ENCODE peak calls at places on chromosomes 3 and 15, in ten cellular contexts. One of them, this sample, is unnamed.

GRCh38 chr15:61198722-61199121 is 30.4 kb downstream of the RORA start:
- ATAC-seq in activated naive CD8-positive, alpha-beta T cell treated with anti-CD3 and anti-CD28 coated beads, Interleukin-2, amount 50 U/mL, for 24 hours: no peak
- ATAC-seq in naive thymus-derived CD8-positive, alpha-beta T cell: no peak
- ATAC-seq in activated CD4-positive, alpha-beta T cell treated with anti-CD3 and anti-CD28 coated beads for 36 hours: no peak
- ATAC-seq in lung: no peak
- ATAC-seq in memory B cell: no peak
- ATAC-seq in T-helper 17 cell: no peak
- ATAC-seq in activated T-helper 17 cell treated with anti-CD3 and anti-CD28 coated beads, Interleukin-2, amount 50 U/mL, for 72 hours: no peak
- ATAC-seq in right lobe of liver: no peak
- ATAC-seq in left ventricle myocardium superior: no peak
- ATAC-seq in this sample: no peak

GRCh38 chr3:83843716-83844115 is 1115.1 kb upstream of the CADM2 start:
- ATAC-seq in activated naive CD8-positive, alpha-beta T cell treated with anti-CD3 and anti-CD28 coated beads, Interleukin-2, amount 50 U/mL, for 24 hours: no peak
- ATAC-seq in naive thymus-derived CD8-positive, alpha-beta T cell: no peak
- ATAC-seq in activated CD4-positive, alpha-beta T cell treated with anti-CD3 and anti-CD28 coated beads for 36 hours: no peak
- ATAC-seq in lung: no peak
- ATAC-seq in memory B cell: no peak
- ATAC-seq in T-helper 17 cell: no peak
- ATAC-seq in activated T-helper 17 cell treated with anti-CD3 and anti-CD28 coated beads, Interleukin-2, amount 50 U/mL, for 72 hours: no peak
- ATAC-seq in right lobe of liver: no peak
- ATAC-seq in left ventricle myocardium superior: no peak
- ATAC-seq in this sample: no peak

GRCh38 chr3:127456471-127457093 is 134.0 kb downstream of the TPRA1 start:
- ATAC-seq in activated naive CD8-positive, alpha-beta T cell treated with anti-CD3 and anti-CD28 coated beads, Interleukin-2, amount 50 U/mL, for 24 hours: no peak
- ATAC-seq in naive thymus-derived CD8-positive, alpha-beta T cell: no peak
- ATAC-seq in activated CD4-positive, alpha-beta T cell treated with anti-CD3 and anti-CD28 coated beads for 36 hours: peak; percentile 17
- ATAC-seq in lung: peak; percentile 50
- ATAC-seq in memory B cell: no peak
- ATAC-seq in T-helper 17 cell: no peak
- ATAC-seq in activated T-helper 17 cell treated with anti-CD3 and anti-CD28 coated beads, Interleukin-2, amount 50 U/mL, for 72 hours: no peak
- ATAC-seq in right lobe of liver: peak; percentile 15
- ATAC-seq in left ventricle myocardium superior: no peak
- ATAC-seq in this sample: peak; percentile 65

GRCh38 chr3:158846803-158847465 is 45.1 kb downstream of the MFSD1 start:
- ATAC-seq in activated naive CD8-positive, alpha-beta T cell treated with anti-CD3 and anti-CD28 coated beads, Interleukin-2, amount 50 U/mL, for 24 hours: peak; percentile 44
- ATAC-seq in naive thymus-derived CD8-positive, alpha-beta T cell: no peak
- ATAC-seq in activated CD4-positive, alpha-beta T cell treated with anti-CD3 and anti-CD28 coated beads for 36 hours: peak; percentile 84
- ATAC-seq in lung: no peak
- ATAC-seq in memory B cell: no peak
- ATAC-seq in T-helper 17 cell: no peak
- ATAC-seq in activated T-helper 17 cell treated with anti-CD3 and anti-CD28 coated beads, Interleukin-2, amount 50 U/mL, for 72 hours: peak; percentile 6
- ATAC-seq in right lobe of liver: peak; percentile 63
- ATAC-seq in left ventricle myocardium superior: no peak
- ATAC-seq in this sample: no peak

GRCh38 chr15:69289312-69290146 is 9.2 kb upstream of the PAQR5 start:
- ATAC-seq in activated naive CD8-positive, alpha-beta T cell treated with anti-CD3 and anti-CD28 coated beads, Interleukin-2, amount 50 U/mL, for 24 hours: no peak
- ATAC-seq in naive thymus-derived CD8-positive, alpha-beta T cell: no peak
- ATAC-seq in activated CD4-positive, alpha-beta T cell treated with anti-CD3 and anti-CD28 coated beads for 36 hours: no peak
- ATAC-seq in lung: peak; percentile 36
- ATAC-seq in memory B cell: no peak
- ATAC-seq in T-helper 17 cell: no peak
- ATAC-seq in activated T-helper 17 cell treated with anti-CD3 and anti-CD28 coated beads, Interleukin-2, amount 50 U/mL, for 72 hours: no peak
- ATAC-seq in right lobe of liver: peak; percentile 24
- ATAC-seq in left ventricle myocardium superior: no peak
- ATAC-seq in this sample: no peak

GRCh38 chr15:82855286-82856092 is 46.1 kb downstream of the WHAMM start:
- ATAC-seq in activated naive CD8-positive, alpha-beta T cell treated with anti-CD3 and anti-CD28 coated beads, Interleukin-2, amount 50 U/mL, for 24 hours: no peak
- ATAC-seq in naive thymus-derived CD8-positive, alpha-beta T cell: no peak
- ATAC-seq in activated CD4-positive, alpha-beta T cell treated with anti-CD3 and anti-CD28 coated beads for 36 hours: no peak
- ATAC-seq in lung: no peak
- ATAC-seq in memory B cell: no peak
- ATAC-seq in T-helper 17 cell: no peak
- ATAC-seq in activated T-helper 17 cell treated with anti-CD3 and anti-CD28 coated beads, Interleukin-2, amount 50 U/mL, for 72 hours: no peak
- ATAC-seq in right lobe of liver: peak; percentile 29
- ATAC-seq in left ventricle myocardium superior: no peak
- ATAC-seq in this sample: no peak

GRCh38 chr3:36681867-36682266 is 82.5 kb downstream of the DCLK3 start:
- ATAC-seq in activated naive CD8-positive, alpha-beta T cell treated with anti-CD3 and anti-CD28 coated beads, Interleukin-2, amount 50 U/mL, for 24 hours: no peak
- ATAC-seq in naive thymus-derived CD8-positive, alpha-beta T cell: no peak
- ATAC-seq in activated CD4-positive, alpha-beta T cell treated with anti-CD3 and anti-CD28 coated beads for 36 hours: no peak
- ATAC-seq in lung: no peak
- ATAC-seq in memory B cell: peak; percentile 39
- ATAC-seq in T-helper 17 cell: no peak
- ATAC-seq in activated T-helper 17 cell treated with anti-CD3 and anti-CD28 coated beads, Interleukin-2, amount 50 U/mL, for 72 hours: no peak
- ATAC-seq in right lobe of liver: no peak
- ATAC-seq in left ventricle myocardium superior: no peak
- ATAC-seq in this sample: no peak

GRCh38 chr3:133730993-133731392 is 15.2 kb upstream of the TF start:
- ATAC-seq in activated naive CD8-positive, alpha-beta T cell treated with anti-CD3 and anti-CD28 coated beads, Interleukin-2, amount 50 U/mL, for 24 hours: no peak
- ATAC-seq in naive thymus-derived CD8-positive, alpha-beta T cell: no peak
- ATAC-seq in activated CD4-positive, alpha-beta T cell treated with anti-CD3 and anti-CD28 coated beads for 36 hours: no peak
- ATAC-seq in lung: no peak
- ATAC-seq in memory B cell: no peak
- ATAC-seq in T-helper 17 cell: no peak
- ATAC-seq in activated T-helper 17 cell treated with anti-CD3 and anti-CD28 coated beads, Interleukin-2, amount 50 U/mL, for 72 hours: no peak
- ATAC-seq in right lobe of liver: peak; percentile 91
- ATAC-seq in left ventricle myocardium superior: peak; percentile 29
- ATAC-seq in this sample: no peak

GRCh38 chr3:19363071-19363470 is 214.8 kb downstream of the KCNH8 start:
- ATAC-seq in activated naive CD8-positive, alpha-beta T cell treated with anti-CD3 and anti-CD28 coated beads, Interleukin-2, amount 50 U/mL, for 24 hours: no peak
- ATAC-seq in naive thymus-derived CD8-positive, alpha-beta T cell: no peak
- ATAC-seq in activated CD4-positive, alpha-beta T cell treated with anti-CD3 and anti-CD28 coated beads for 36 hours: no peak
- ATAC-seq in lung: no peak
- ATAC-seq in memory B cell: no peak
- ATAC-seq in T-helper 17 cell: no peak
- ATAC-seq in activated T-helper 17 cell treated with anti-CD3 and anti-CD28 coated beads, Interleukin-2, amount 50 U/mL, for 72 hours: no peak
- ATAC-seq in right lobe of liver: no peak
- ATAC-seq in left ventricle myocardium superior: no peak
- ATAC-seq in this sample: no peak

GRCh38 chr3:125132815-125133214 is 77.0 kb upstream of the HEG1 start:
- ATAC-seq in activated naive CD8-positive, alpha-beta T cell treated with anti-CD3 and anti-CD28 coated beads, Interleukin-2, amount 50 U/mL, for 24 hours: no peak
- ATAC-seq in naive thymus-derived CD8-positive, alpha-beta T cell: no peak
- ATAC-seq in activated CD4-positive, alpha-beta T cell treated with anti-CD3 and anti-CD28 coated beads for 36 hours: no peak
- ATAC-seq in lung: no peak
- ATAC-seq in memory B cell: peak; percentile 68
- ATAC-seq in T-helper 17 cell: no peak
- ATAC-seq in activated T-helper 17 cell treated with anti-CD3 and anti-CD28 coated beads, Interleukin-2, amount 50 U/mL, for 72 hours: no peak
- ATAC-seq in right lobe of liver: no peak
- ATAC-seq in left ventricle myocardium superior: no peak
- ATAC-seq in this sample: no peak

GRCh38 chr3:174132006-174132405 is 727.1 kb upstream of the NAALADL2 start:
- ATAC-seq in activated naive CD8-positive, alpha-beta T cell treated with anti-CD3 and anti-CD28 coated beads, Interleukin-2, amount 50 U/mL, for 24 hours: no peak
- ATAC-seq in naive thymus-derived CD8-positive, alpha-beta T cell: no peak
- ATAC-seq in activated CD4-positive, alpha-beta T cell treated with anti-CD3 and anti-CD28 coated beads for 36 hours: no peak
- ATAC-seq in lung: no peak
- ATAC-seq in memory B cell: no peak
- ATAC-seq in T-helper 17 cell: no peak
- ATAC-seq in activated T-helper 17 cell treated with anti-CD3 and anti-CD28 coated beads, Interleukin-2, amount 50 U/mL, for 72 hours: no peak
- ATAC-seq in right lobe of liver: peak; percentile 34
- ATAC-seq in left ventricle myocardium superior: no peak
- ATAC-seq in this sample: no peak

GRCh38 chr15:74748322-74748946 is at the start of gene CYP1A2:
- ATAC-seq in activated naive CD8-positive, alpha-beta T cell treated with anti-CD3 and anti-CD28 coated beads, Interleukin-2, amount 50 U/mL, for 24 hours: no peak
- ATAC-seq in naive thymus-derived CD8-positive, alpha-beta T cell: no peak
- ATAC-seq in activated CD4-positive, alpha-beta T cell treated with anti-CD3 and anti-CD28 coated beads for 36 hours: no peak
- ATAC-seq in lung: no peak
- ATAC-seq in memory B cell: no peak
- ATAC-seq in T-helper 17 cell: no peak
- ATAC-seq in activated T-helper 17 cell treated with anti-CD3 and anti-CD28 coated beads, Interleukin-2, amount 50 U/mL, for 72 hours: no peak
- ATAC-seq in right lobe of liver: peak; percentile 80
- ATAC-seq in left ventricle myocardium superior: no peak
- ATAC-seq in this sample: peak; percentile 35

GRCh38 chr15:96351801-96352593 is 21.5 kb downstream of the NR2F2 start:
- ATAC-seq in activated naive CD8-positive, alpha-beta T cell treated with anti-CD3 and anti-CD28 coated beads, Interleukin-2, amount 50 U/mL, for 24 hours: no peak
- ATAC-seq in naive thymus-derived CD8-positive, alpha-beta T cell: no peak
- ATAC-seq in activated CD4-positive, alpha-beta T cell treated with anti-CD3 and anti-CD28 coated beads for 36 hours: no peak
- ATAC-seq in lung: no peak
- ATAC-seq in memory B cell: no peak
- ATAC-seq in T-helper 17 cell: no peak
- ATAC-seq in activated T-helper 17 cell treated with anti-CD3 and anti-CD28 coated beads, Interleukin-2, amount 50 U/mL, for 72 hours: no peak
- ATAC-seq in right lobe of liver: peak; percentile 71
- ATAC-seq in left ventricle myocardium superior: peak; percentile 3
- ATAC-seq in this sample: no peak

GRCh38 chr3:116663161-116663885 is 46.3 kb upstream of the TUSC7 start:
- ATAC-seq in activated naive CD8-positive, alpha-beta T cell treated with anti-CD3 and anti-CD28 coated beads, Interleukin-2, amount 50 U/mL, for 24 hours: no peak
- ATAC-seq in naive thymus-derived CD8-positive, alpha-beta T cell: no peak
- ATAC-seq in activated CD4-positive, alpha-beta T cell treated with anti-CD3 and anti-CD28 coated beads for 36 hours: no peak
- ATAC-seq in lung: no peak
- ATAC-seq in memory B cell: no peak
- ATAC-seq in T-helper 17 cell: no peak
- ATAC-seq in activated T-helper 17 cell treated with anti-CD3 and anti-CD28 coated beads, Interleukin-2, amount 50 U/mL, for 72 hours: no peak
- ATAC-seq in right lobe of liver: no peak
- ATAC-seq in left ventricle myocardium superior: no peak
- ATAC-seq in this sample: no peak

GRCh38 chr3:27861047-27862036 is 139.2 kb upstream of the EOMES start:
- ATAC-seq in activated naive CD8-positive, alpha-beta T cell treated with anti-CD3 and anti-CD28 coated beads, Interleukin-2, amount 50 U/mL, for 24 hours: peak; percentile 73
- ATAC-seq in naive thymus-derived CD8-positive, alpha-beta T cell: peak; percentile 94
- ATAC-seq in activated CD4-positive, alpha-beta T cell treated with anti-CD3 and anti-CD28 coated beads for 36 hours: peak; percentile 79
- ATAC-seq in lung: no peak
- ATAC-seq in memory B cell: no peak
- ATAC-seq in T-helper 17 cell: peak; percentile 74
- ATAC-seq in activated T-helper 17 cell treated with anti-CD3 and anti-CD28 coated beads, Interleukin-2, amount 50 U/mL, for 72 hours: peak; percentile 72
- ATAC-seq in right lobe of liver: no peak
- ATAC-seq in left ventricle myocardium superior: no peak
- ATAC-seq in this sample: no peak

GRCh38 chr3:139099968-139100817 is 55.5 kb upstream of the PRR23C start:
- ATAC-seq in activated naive CD8-positive, alpha-beta T cell treated with anti-CD3 and anti-CD28 coated beads, Interleukin-2, amount 50 U/mL, for 24 hours: no peak
- ATAC-seq in naive thymus-derived CD8-positive, alpha-beta T cell: no peak
- ATAC-seq in activated CD4-positive, alpha-beta T cell treated with anti-CD3 and anti-CD28 coated beads for 36 hours: no peak
- ATAC-seq in lung: no peak
- ATAC-seq in memory B cell: no peak
- ATAC-seq in T-helper 17 cell: no peak
- ATAC-seq in activated T-helper 17 cell treated with anti-CD3 and anti-CD28 coated beads, Interleukin-2, amount 50 U/mL, for 72 hours: no peak
- ATAC-seq in right lobe of liver: no peak
- ATAC-seq in left ventricle myocardium superior: no peak
- ATAC-seq in this sample: no peak

GRCh38 chr3:119812491-119813058 is 30.7 kb downstream of the NR1I2 start:
- ATAC-seq in activated naive CD8-positive, alpha-beta T cell treated with anti-CD3 and anti-CD28 coated beads, Interleukin-2, amount 50 U/mL, for 24 hours: no peak
- ATAC-seq in naive thymus-derived CD8-positive, alpha-beta T cell: no peak
- ATAC-seq in activated CD4-positive, alpha-beta T cell treated with anti-CD3 and anti-CD28 coated beads for 36 hours: no peak
- ATAC-seq in lung: no peak
- ATAC-seq in memory B cell: no peak
- ATAC-seq in T-helper 17 cell: no peak
- ATAC-seq in activated T-helper 17 cell treated with anti-CD3 and anti-CD28 coated beads, Interleukin-2, amount 50 U/mL, for 72 hours: no peak
- ATAC-seq in right lobe of liver: no peak
- ATAC-seq in left ventricle myocardium superior: peak; percentile 88
- ATAC-seq in this sample: no peak

GRCh38 chr15:75508741-75509532 is 57.4 kb upstream of the SIN3A start:
- ATAC-seq in activated naive CD8-positive, alpha-beta T cell treated with anti-CD3 and anti-CD28 coated beads, Interleukin-2, amount 50 U/mL, for 24 hours: no peak
- ATAC-seq in naive thymus-derived CD8-positive, alpha-beta T cell: peak; percentile 40
- ATAC-seq in activated CD4-positive, alpha-beta T cell treated with anti-CD3 and anti-CD28 coated beads for 36 hours: no peak
- ATAC-seq in lung: no peak
- ATAC-seq in memory B cell: no peak
- ATAC-seq in T-helper 17 cell: no peak
- ATAC-seq in activated T-helper 17 cell treated with anti-CD3 and anti-CD28 coated beads, Interleukin-2, amount 50 U/mL, for 72 hours: no peak
- ATAC-seq in right lobe of liver: peak; percentile 80
- ATAC-seq in left ventricle myocardium superior: no peak
- ATAC-seq in this sample: no peak

GRCh38 chr3:133464573-133464972 is 64.7 kb downstream of the BFSP2 start:
- ATAC-seq in activated naive CD8-positive, alpha-beta T cell treated with anti-CD3 and anti-CD28 coated beads, Interleukin-2, amount 50 U/mL, for 24 hours: peak; percentile 84
- ATAC-seq in naive thymus-derived CD8-positive, alpha-beta T cell: no peak
- ATAC-seq in activated CD4-positive, alpha-beta T cell treated with anti-CD3 and anti-CD28 coated beads for 36 hours: no peak
- ATAC-seq in lung: no peak
- ATAC-seq in memory B cell: peak; percentile 24
- ATAC-seq in T-helper 17 cell: no peak
- ATAC-seq in activated T-helper 17 cell treated with anti-CD3 and anti-CD28 coated beads, Interleukin-2, amount 50 U/mL, for 72 hours: peak; percentile 73
- ATAC-seq in right lobe of liver: peak; percentile 35
- ATAC-seq in left ventricle myocardium superior: no peak
- ATAC-seq in this sample: no peak

GRCh38 chr15:67013696-67014095 is 51.7 kb upstream of the SMAD3 start:
- ATAC-seq in activated naive CD8-positive, alpha-beta T cell treated with anti-CD3 and anti-CD28 coated beads, Interleukin-2, amount 50 U/mL, for 24 hours: no peak
- ATAC-seq in naive thymus-derived CD8-positive, alpha-beta T cell: no peak
- ATAC-seq in activated CD4-positive, alpha-beta T cell treated with anti-CD3 and anti-CD28 coated beads for 36 hours: no peak
- ATAC-seq in lung: no peak
- ATAC-seq in memory B cell: no peak
- ATAC-seq in T-helper 17 cell: no peak
- ATAC-seq in activated T-helper 17 cell treated with anti-CD3 and anti-CD28 coated beads, Interleukin-2, amount 50 U/mL, for 72 hours: no peak
- ATAC-seq in right lobe of liver: no peak
- ATAC-seq in left ventricle myocardium superior: peak; percentile 79
- ATAC-seq in this sample: peak; percentile 70

GRCh38 chr3:4425055-4425454 is 42.0 kb downstream of the SUMF1 start:
- ATAC-seq in activated naive CD8-positive, alpha-beta T cell treated with anti-CD3 and anti-CD28 coated beads, Interleukin-2, amount 50 U/mL, for 24 hours: no peak
- ATAC-seq in naive thymus-derived CD8-positive, alpha-beta T cell: no peak
- ATAC-seq in activated CD4-positive, alpha-beta T cell treated with anti-CD3 and anti-CD28 coated beads for 36 hours: no peak
- ATAC-seq in lung: no peak
- ATAC-seq in memory B cell: no peak
- ATAC-seq in T-helper 17 cell: no peak
- ATAC-seq in activated T-helper 17 cell treated with anti-CD3 and anti-CD28 coated beads, Interleukin-2, amount 50 U/mL, for 72 hours: no peak
- ATAC-seq in right lobe of liver: no peak
- ATAC-seq in left ventricle myocardium superior: no peak
- ATAC-seq in this sample: no peak

GRCh38 chr3:36677331-36678007 is 86.9 kb downstream of the DCLK3 start:
- ATAC-seq in activated naive CD8-positive, alpha-beta T cell treated with anti-CD3 and anti-CD28 coated beads, Interleukin-2, amount 50 U/mL, for 24 hours: no peak
- ATAC-seq in naive thymus-derived CD8-positive, alpha-beta T cell: no peak
- ATAC-seq in activated CD4-positive, alpha-beta T cell treated with anti-CD3 and anti-CD28 coated beads for 36 hours: peak; percentile 34
- ATAC-seq in lung: no peak
- ATAC-seq in memory B cell: no peak
- ATAC-seq in T-helper 17 cell: no peak
- ATAC-seq in activated T-helper 17 cell treated with anti-CD3 and anti-CD28 coated beads, Interleukin-2, amount 50 U/mL, for 72 hours: peak; percentile 7
- ATAC-seq in right lobe of liver: no peak
- ATAC-seq in left ventricle myocardium superior: no peak
- ATAC-seq in this sample: peak; percentile 90

GRCh38 chr15:89836255-89837133 is 21.8 kb upstream of the ANPEP start:
- ATAC-seq in activated naive CD8-positive, alpha-beta T cell treated with anti-CD3 and anti-CD28 coated beads, Interleukin-2, amount 50 U/mL, for 24 hours: no peak
- ATAC-seq in naive thymus-derived CD8-positive, alpha-beta T cell: no peak
- ATAC-seq in activated CD4-positive, alpha-beta T cell treated with anti-CD3 and anti-CD28 coated beads for 36 hours: no peak
- ATAC-seq in lung: peak; percentile 85
- ATAC-seq in memory B cell: no peak
- ATAC-seq in T-helper 17 cell: no peak
- ATAC-seq in activated T-helper 17 cell treated with anti-CD3 and anti-CD28 coated beads, Interleukin-2, amount 50 U/mL, for 72 hours: no peak
- ATAC-seq in right lobe of liver: no peak
- ATAC-seq in left ventricle myocardium superior: peak; percentile 77
- ATAC-seq in this sample: peak; percentile 49

GRCh38 chr3:3085782-3086181 is 24.4 kb downstream of the IL5RA start:
- ATAC-seq in activated naive CD8-positive, alpha-beta T cell treated with anti-CD3 and anti-CD28 coated beads, Interleukin-2, amount 50 U/mL, for 24 hours: no peak
- ATAC-seq in naive thymus-derived CD8-positive, alpha-beta T cell: no peak
- ATAC-seq in activated CD4-positive, alpha-beta T cell treated with anti-CD3 and anti-CD28 coated beads for 36 hours: no peak
- ATAC-seq in lung: no peak
- ATAC-seq in memory B cell: no peak
- ATAC-seq in T-helper 17 cell: no peak
- ATAC-seq in activated T-helper 17 cell treated with anti-CD3 and anti-CD28 coated beads, Interleukin-2, amount 50 U/mL, for 72 hours: no peak
- ATAC-seq in right lobe of liver: no peak
- ATAC-seq in left ventricle myocardium superior: no peak
- ATAC-seq in this sample: no peak

GRCh38 chr15:74866090-74866489 is 7.1 kb downstream of the SCAMP2 start:
- ATAC-seq in activated naive CD8-positive, alpha-beta T cell treated with anti-CD3 and anti-CD28 coated beads, Interleukin-2, amount 50 U/mL, for 24 hours: no peak
- ATAC-seq in naive thymus-derived CD8-positive, alpha-beta T cell: no peak
- ATAC-seq in activated CD4-positive, alpha-beta T cell treated with anti-CD3 and anti-CD28 coated beads for 36 hours: no peak
- ATAC-seq in lung: no peak
- ATAC-seq in memory B cell: no peak
- ATAC-seq in T-helper 17 cell: no peak
- ATAC-seq in activated T-helper 17 cell treated with anti-CD3 and anti-CD28 coated beads, Interleukin-2, amount 50 U/mL, for 72 hours: no peak
- ATAC-seq in right lobe of liver: no peak
- ATAC-seq in left ventricle myocardium superior: no peak
- ATAC-seq in this sample: peak; percentile 66

GRCh38 chr3:87375231-87375682 is 98.9 kb upstream of the POU1F1 start:
- ATAC-seq in activated naive CD8-positive, alpha-beta T cell treated with anti-CD3 and anti-CD28 coated beads, Interleukin-2, amount 50 U/mL, for 24 hours: peak; percentile 24
- ATAC-seq in naive thymus-derived CD8-positive, alpha-beta T cell: no peak
- ATAC-seq in activated CD4-positive, alpha-beta T cell treated with anti-CD3 and anti-CD28 coated beads for 36 hours: no peak
- ATAC-seq in lung: no peak
- ATAC-seq in memory B cell: no peak
- ATAC-seq in T-helper 17 cell: no peak
- ATAC-seq in activated T-helper 17 cell treated with anti-CD3 and anti-CD28 coated beads, Interleukin-2, amount 50 U/mL, for 72 hours: no peak
- ATAC-seq in right lobe of liver: peak; percentile 40
- ATAC-seq in left ventricle myocardium superior: no peak
- ATAC-seq in this sample: no peak

GRCh38 chr3:167837430-167837829 is 101.9 kb downstream of the SERPINI1 start:
- ATAC-seq in activated naive CD8-positive, alpha-beta T cell treated with anti-CD3 and anti-CD28 coated beads, Interleukin-2, amount 50 U/mL, for 24 hours: no peak
- ATAC-seq in naive thymus-derived CD8-positive, alpha-beta T cell: no peak
- ATAC-seq in activated CD4-positive, alpha-beta T cell treated with anti-CD3 and anti-CD28 coated beads for 36 hours: no peak
- ATAC-seq in lung: no peak
- ATAC-seq in memory B cell: no peak
- ATAC-seq in T-helper 17 cell: no peak
- ATAC-seq in activated T-helper 17 cell treated with anti-CD3 and anti-CD28 coated beads, Interleukin-2, amount 50 U/mL, for 72 hours: no peak
- ATAC-seq in right lobe of liver: no peak
- ATAC-seq in left ventricle myocardium superior: no peak
- ATAC-seq in this sample: no peak

GRCh38 chr15:83379574-83379973 is 67.6 kb upstream of the SH3GL3 start:
- ATAC-seq in activated naive CD8-positive, alpha-beta T cell treated with anti-CD3 and anti-CD28 coated beads, Interleukin-2, amount 50 U/mL, for 24 hours: no peak
- ATAC-seq in naive thymus-derived CD8-positive, alpha-beta T cell: no peak
- ATAC-seq in activated CD4-positive, alpha-beta T cell treated with anti-CD3 and anti-CD28 coated beads for 36 hours: no peak
- ATAC-seq in lung: no peak
- ATAC-seq in memory B cell: no peak
- ATAC-seq in T-helper 17 cell: no peak
- ATAC-seq in activated T-helper 17 cell treated with anti-CD3 and anti-CD28 coated beads, Interleukin-2, amount 50 U/mL, for 72 hours: no peak
- ATAC-seq in right lobe of liver: no peak
- ATAC-seq in left ventricle myocardium superior: no peak
- ATAC-seq in this sample: peak; percentile 94

This sample was measured in esophagus mucosa.